ENCODE peak calls at places on chromosomes 3 and 15, in six cellular contexts. F is body of pancreas, V is H1, E is spleen, R is testis, Y is breast epithelium. U is an unnamed sample. For H3K9me3, the result is how much of the 10 kb centered on the place peaks cover.

GRCh38 chr3:129384594-129385323 is 43.7 kb downstream of the EFCAB12 start:
- DNase-seq in F (no peak), V (no peak), E (no peak), R (no peak), Y (no peak), U (no peak)

GRCh38 chr3:179771797-179772196 is 119.0 kb downstream of the USP13 start:
- DNase-seq in F (no peak), V (no peak), E (no peak), R (no peak), Y (no peak), U (no peak)

GRCh38 chr15:40103124-40103858 is 5.4 kb downstream of the BMF start:
- DNase-seq in F (peak), V (no peak), E (peak), R (peak), Y (peak), U (peak)

GRCh38 chr3:175743733-175744400 is 884.7 kb downstream of the NAALADL2 start:
- DNase-seq in F (no peak), V (no peak), E (no peak), R (no peak), Y (no peak), U (no peak)

GRCh38 chr15:62541250-62541649 is 376.2 kb upstream of the C2CD4B start:
- DNase-seq in F (no peak), V (no peak), E (no peak), R (peak), Y (no peak), U (no peak)

GRCh38 chr3:48088056-48088748 is 72.0 kb upstream of the MAP4 start:
- DNase-seq in F (peak), V (no peak), E (no peak), R (peak), Y (no peak), U (no peak)

GRCh38 chr15:43775411-43775965 is 1.3 kb downstream of the ELL3 start:
- DNase-seq in F (peak), V (peak), E (no peak), R (peak), Y (peak), U (peak)

GRCh38 chr3:152298393-152299242 is 29.9 kb downstream of the MBNL1 start:
- DNase-seq in F (peak), V (no peak), E (no peak), R (peak), Y (no peak), U (peak)

GRCh38 chr3:148791296-148791695 is 36.3 kb upstream of the CPB1 start:
- DNase-seq in F (peak), V (no peak), E (no peak), R (no peak), Y (no peak), U (no peak)

GRCh38 chr3:170867143-170867542 is 2.9 kb downstream of the RPL22L1 start:
- DNase-seq in F (no peak), V (no peak), E (no peak), R (no peak), Y (no peak), U (no peak)
- H3K4me3 ChIP-seq in F (no peak), V (peak), E (no peak), R (no peak), Y (no peak), U (no peak)

DNA sequence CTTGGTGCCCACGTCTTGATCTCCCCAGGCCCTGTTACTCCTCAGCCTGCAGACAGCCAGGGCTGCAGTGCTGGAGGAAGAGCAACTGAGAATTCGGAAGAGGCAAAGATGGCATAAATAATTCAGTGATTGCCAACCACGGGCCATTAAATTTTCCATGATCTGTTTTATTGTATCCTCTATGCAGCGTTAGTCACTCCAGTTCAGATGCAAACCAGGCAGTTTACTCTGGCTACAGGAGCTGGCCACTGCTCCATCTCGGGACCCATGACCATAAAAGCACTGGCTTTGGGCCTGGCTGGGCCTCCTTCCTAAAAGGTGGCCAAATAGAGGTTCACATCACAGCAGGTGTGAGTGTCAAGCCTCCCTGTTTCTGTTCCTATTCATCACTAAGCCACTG is 137.6 kb upstream of the TLE3 start:
- DNase-seq in F (no peak), V (no peak), E (peak), R (no peak), Y (no peak), U (no peak)
- TF ChIP-seq POLR2A in F (no peak), V (no peak), E (no peak), R (no peak), Y (no peak), U (no peak)

GRCh38 chr3:65548848-65549625 is 489.7 kb downstream of the MAGI1 start:
- DNase-seq in F (no peak), V (no peak), E (peak), R (peak), Y (no peak), U (no peak)

GRCh38 chr3:65550137-65550536 is 488.6 kb downstream of the MAGI1 start:
- DNase-seq in F (no peak), V (no peak), E (no peak), R (no peak), Y (no peak), U (no peak)

GRCh38 chr3:65556934-65557577 is 481.7 kb downstream of the MAGI1 start:
- DNase-seq in F (no peak), V (no peak), E (no peak), R (no peak), Y (no peak), U (no peak)

GRCh38 chr3:65549626-65549959 is 489.1 kb downstream of the MAGI1 start:
- DNase-seq in F (no peak), V (no peak), E (no peak), R (no peak), Y (no peak), U (no peak)

GRCh38 chr3:65551945-65552344 is 486.8 kb downstream of the MAGI1 start:
- DNase-seq in F (no peak), V (no peak), E (no peak), R (no peak), Y (no peak), U (no peak)
- H3K9me3 ChIP-seq in F (under half), V (under half), E (under half), R (under half), Y (under half), U (under half)

GRCh38 chr3:190595807-190596206 is 81.9 kb downstream of the IL1RAP start:
- DNase-seq in F (no peak), V (no peak), E (no peak), R (no peak), Y (no peak), U (no peak)
- H3K4me3 ChIP-seq in F (no peak), V (no peak), E (no peak), R (no peak), Y (no peak), U (no peak)

DNA sequence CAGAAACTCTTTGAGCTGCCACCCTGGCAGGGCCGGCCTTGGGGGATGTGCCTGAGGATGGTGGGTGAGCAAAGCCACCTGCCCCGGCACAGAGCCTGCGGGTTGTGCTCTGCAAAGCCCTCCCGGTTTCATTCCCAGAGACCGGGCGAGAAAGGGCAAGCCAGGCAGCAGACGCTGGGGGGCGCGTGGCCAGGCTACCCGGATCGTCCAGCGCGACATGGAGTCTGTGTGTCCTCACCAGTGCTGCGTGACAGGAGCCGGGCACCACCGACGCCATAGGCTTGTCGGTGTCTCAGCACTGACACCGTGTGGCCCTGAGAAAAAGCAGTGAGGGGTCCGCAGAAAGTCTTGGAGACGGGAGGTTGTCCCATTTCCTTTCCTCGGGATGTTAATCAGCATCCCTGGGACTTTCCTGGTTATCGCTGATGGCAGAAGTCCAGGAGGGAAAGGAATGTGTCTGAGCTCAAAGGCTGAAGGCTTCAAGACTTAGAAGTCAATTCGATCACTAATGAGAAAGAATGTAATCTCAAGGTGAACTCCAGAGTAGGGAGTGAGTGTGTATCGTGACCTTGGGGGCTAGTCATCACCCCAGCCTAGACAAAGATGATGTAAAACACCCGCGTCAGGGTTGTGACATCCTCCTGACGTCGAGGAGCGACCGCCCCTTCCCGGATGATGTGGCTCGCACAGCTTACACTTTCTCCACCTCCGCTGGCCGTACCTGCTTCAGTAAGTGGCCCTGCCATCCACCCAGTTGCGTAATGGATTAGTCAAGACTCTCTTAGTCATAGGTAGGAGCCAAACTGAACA is 36.3 kb upstream of the PLA2G4E start:
- DNase-seq in F (peak), V (peak), E (peak), R (peak), Y (peak), U (peak)
- TF ChIP-seq POLR2A in F (no peak), V (no peak), E (no peak), R (no peak), Y (peak), U (no peak)

GRCh38 chr3:171850324-171850697 is 7.2 kb downstream of the TMEM212 start:
- DNase-seq in F (no peak), V (no peak), E (no peak), R (no peak), Y (no peak), U (no peak)

GRCh38 chr3:171851685-171852084 is 8.5 kb downstream of the TMEM212 start:
- DNase-seq in F (no peak), V (no peak), E (no peak), R (no peak), Y (no peak), U (no peak)

GRCh38 chr3:171849632-171850323 is 6.6 kb downstream of the TMEM212 start:
- DNase-seq in F (no peak), V (no peak), E (no peak), R (no peak), Y (no peak), U (no peak)

GRCh38 chr3:171850968-171851600 is 7.9 kb downstream of the TMEM212 start:
- DNase-seq in F (no peak), V (no peak), E (no peak), R (no peak), Y (no peak), U (no peak)

DNA sequence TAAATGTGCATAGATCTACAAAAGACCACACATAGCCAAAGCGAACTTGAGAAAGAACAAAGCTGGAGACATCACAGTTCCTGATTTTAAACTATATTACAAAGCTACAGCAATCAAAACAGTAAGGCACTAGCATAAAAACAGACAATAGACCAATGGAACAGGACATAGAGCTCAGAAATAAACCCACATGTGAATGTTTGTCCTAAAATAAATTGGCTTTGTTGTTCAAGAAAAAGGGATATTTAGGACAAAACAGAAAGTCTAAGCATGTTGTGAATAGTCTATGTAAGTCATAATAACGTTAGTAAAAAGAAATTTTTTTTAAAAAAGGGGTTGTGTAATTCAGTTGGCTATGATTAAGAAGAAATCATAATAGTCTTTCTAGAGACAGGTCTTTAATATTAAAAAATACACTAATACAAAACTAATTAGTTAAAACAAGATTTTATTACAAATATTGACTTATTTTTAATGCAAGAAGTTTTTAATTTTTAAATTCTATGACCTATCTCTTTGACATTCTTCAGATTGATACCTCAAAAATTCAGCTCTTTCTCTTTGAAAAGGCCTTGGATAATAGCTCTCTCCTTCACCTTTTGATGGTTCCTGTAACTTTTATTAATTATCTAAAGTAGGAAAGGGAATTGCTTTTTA is 11.6 kb downstream of the TMEM212 start:
- DNase-seq in F (no peak), V (no peak), E (no peak), R (no peak), Y (no peak), U (no peak)
- H3K9me3 ChIP-seq in F (under half), V (under half), E (under half), R (under half), Y (under half), U (under half)

GRCh38 chr3:52054689-52055511 is 1.5 kb downstream of the DUSP7 start:
- DNase-seq in F (no peak), V (no peak), E (peak), R (no peak), Y (no peak), U (no peak)

GRCh38 chr3:52051444-52051843 is 4.9 kb downstream of the DUSP7 start:
- DNase-seq in F (no peak), V (no peak), E (peak), R (peak), Y (no peak), U (no peak)

GRCh38 chr3:52050571-52050970 is 5.8 kb downstream of the DUSP7 start:
- DNase-seq in F (no peak), V (no peak), E (no peak), R (no peak), Y (no peak), U (no peak)

GRCh38 chr3:52053307-52054304 is 2.8 kb downstream of the DUSP7 start:
- DNase-seq in F (no peak), V (no peak), E (peak), R (peak), Y (no peak), U (no peak)

GRCh38 chr3:52052831-52053306 is 3.5 kb downstream of the DUSP7 start:
- DNase-seq in F (peak), V (no peak), E (peak), R (peak), Y (peak), U (peak)
- H3K4me3 ChIP-seq in F (no peak), V (no peak), E (peak), R (no peak), Y (peak), U (no peak)

GRCh38 chr3:58488962-58489361 is 2.9 kb upstream of the KCTD6 start:
- DNase-seq in F (no peak), V (no peak), E (no peak), R (no peak), Y (no peak), U (no peak)

GRCh38 chr3:58492385-58492970 is 582 bp downstream of the KCTD6 start:
- DNase-seq in F (peak), V (no peak), E (no peak), R (no peak), Y (no peak), U (no peak)

GRCh38 chr3:58490860-58491501 is 915 bp upstream of the KCTD6 start:
- DNase-seq in F (no peak), V (no peak), E (peak), R (no peak), Y (no peak), U (peak)

GRCh38 chr3:58494107-58494506 is 2.2 kb downstream of the KCTD6 start:
- DNase-seq in F (no peak), V (no peak), E (no peak), R (no peak), Y (no peak), U (no peak)

GRCh38 chr3:58491506-58492384 is at the start of gene KCTD6:
- DNase-seq in F (peak), V (peak), E (peak), R (peak), Y (peak), U (peak)
- TF ChIP-seq POLR2A in F (no peak), V (peak), E (no peak), R (no peak), Y (no peak), U (peak)

DNA sequence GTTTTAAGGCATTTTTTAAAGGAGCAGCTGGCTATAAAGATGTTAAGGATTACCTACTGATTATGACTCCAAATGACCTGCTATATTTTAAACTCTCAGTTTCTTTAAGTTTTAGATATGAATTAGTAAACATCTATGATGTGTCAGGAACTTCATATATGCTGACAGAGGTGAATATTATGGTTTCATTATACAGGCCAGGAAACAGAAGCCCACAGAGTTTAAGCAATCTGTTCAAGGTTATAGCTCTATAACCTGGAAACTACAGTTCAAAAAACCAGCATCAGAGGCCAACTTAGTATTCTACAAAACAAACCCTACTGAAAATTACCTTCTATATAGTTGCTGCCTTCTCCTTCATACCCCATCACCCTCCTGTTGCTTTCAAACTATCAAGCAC is 17.4 kb downstream of the PLSCR4 start:
- DNase-seq in F (no peak), V (no peak), E (no peak), R (no peak), Y (no peak), U (no peak)
- H3K9me3 ChIP-seq in F (under half), V (under half), E (under half), R (under half), Y (under half), U (under half)

U was measured in right lobe of liver.